ENCODE peak calls at places on chromosomes 5 and 9, in nine cellular contexts. D, X, L, I, P, C, R, G and V are unnamed samples.

GRCh38 chr5:57889558-57889957 is 406.9 kb upstream of the ACTBL2 start:
- DNase-seq in D (peak; percentile 63), X (peak; percentile 89), L (no peak), I (no peak), P (no peak), C (peak; percentile 91), R (no peak), G (no peak), V (peak; percentile 61)

GRCh38 chr5:86447362-86447761 is 170.4 kb upstream of the COX7C start:
- DNase-seq in D (no peak), X (no peak), L (no peak), I (no peak), P (no peak), C (no peak), R (no peak), G (no peak), V (no peak)

GRCh38 chr9:18441245-18441644 is 32.7 kb upstream of the ADAMTSL1 start:
- DNase-seq in D (no peak), X (no peak), L (no peak), I (no peak), P (no peak), C (no peak), R (no peak), G (no peak), V (no peak)

GRCh38 chr9:89746385-89747116 is 141.7 kb downstream of the GADD45G start:
- DNase-seq in D (no peak), X (peak; percentile 66), L (no peak), I (no peak), P (no peak), C (peak; percentile 46), R (peak; percentile 66), G (peak; percentile 81), V (no peak)

GRCh38 chr5:115490601-115491000 is 54.0 kb downstream of the FEM1C start:
- DNase-seq in D (no peak), X (no peak), L (no peak), I (no peak), P (no peak), C (no peak), R (no peak), G (no peak), V (no peak)

GRCh38 chr9:37464006-37464405 is 1.2 kb downstream of the ZBTB5 start:
- DNase-seq in D (no peak), X (no peak), L (no peak), I (no peak), P (no peak), C (no peak), R (no peak), G (no peak), V (no peak)

GRCh38 chr5:156376751-156377150 is 49.8 kb downstream of the SGCD start:
- DNase-seq in D (no peak), X (no peak), L (no peak), I (no peak), P (no peak), C (no peak), R (no peak), G (no peak), V (no peak)

GRCh38 chr9:93186151-93186715 is 2.3 kb downstream of the WNK2 start:
- DNase-seq in D (no peak), X (no peak), L (no peak), I (no peak), P (no peak), C (no peak), R (peak; percentile 45), G (no peak), V (no peak)

GRCh38 chr5:172490739-172491461 is 36.6 kb upstream of the SH3PXD2B start:
- DNase-seq in D (no peak), X (no peak), L (no peak), I (no peak), P (no peak), C (no peak), R (no peak), G (peak; percentile 68), V (no peak)

GRCh38 chr5:172852490-172853354 is 18.7 kb downstream of the ERGIC1 start:
- DNase-seq in D (no peak), X (no peak), L (no peak), I (no peak), P (no peak), C (peak; percentile 72), R (no peak), G (no peak), V (no peak)

GRCh38 chr5:42876375-42876844 is 64.7 kb upstream of the SELENOP start:
- DNase-seq in D (no peak), X (peak; percentile 59), L (no peak), I (no peak), P (no peak), C (no peak), R (no peak), G (no peak), V (no peak)

GRCh38 chr5:168114444-168115017 is 176.9 kb upstream of the WWC1 start:
- DNase-seq in D (no peak), X (peak; percentile 53), L (no peak), I (peak; percentile 83), P (no peak), C (peak; percentile 54), R (peak; percentile 57), G (no peak), V (no peak)

GRCh38 chr9:69943146-69943545 is 100.5 kb upstream of the MAMDC2 start:
- DNase-seq in D (no peak), X (no peak), L (no peak), I (no peak), P (no peak), C (peak; percentile 45), R (no peak), G (no peak), V (no peak)

GRCh38 chr5:77492653-77493000 is 511 bp upstream of the WDR41 start:
- DNase-seq in D (no peak), X (no peak), L (no peak), I (no peak), P (no peak), C (no peak), R (no peak), G (no peak), V (no peak)

GRCh38 chr9:31321256-31321655 is 1063.2 kb upstream of the ACO1 start:
- DNase-seq in D (no peak), X (no peak), L (no peak), I (no peak), P (no peak), C (no peak), R (no peak), G (no peak), V (no peak)

GRCh38 chr9:120183615-120184014 is 396.4 kb downstream of the CDK5RAP2 start:
- DNase-seq in D (no peak), X (no peak), L (no peak), I (no peak), P (no peak), C (no peak), R (no peak), G (no peak), V (no peak)

GRCh38 chr5:167764650-167765289 is 526.7 kb upstream of the WWC1 start:
- DNase-seq in D (no peak), X (no peak), L (no peak), I (no peak), P (no peak), C (no peak), R (no peak), G (no peak), V (no peak)

GRCh38 chr5:180823346-180823745 is 20.7 kb upstream of the MGAT1 start:
- DNase-seq in D (no peak), X (no peak), L (no peak), I (no peak), P (no peak), C (no peak), R (no peak), G (no peak), V (no peak)

GRCh38 chr9:123290764-123291163 is 22.4 kb upstream of the STRBP start:
- DNase-seq in D (no peak), X (no peak), L (no peak), I (no peak), P (no peak), C (no peak), R (no peak), G (no peak), V (no peak)